ENCODE peak calls at places on chromosomes 4 and X, in four cellular contexts. F is T-helper 1 cell, T is nephron progenitor cell, D is NCI-H1105 treated with DMSO at 0.1 percent for 48 hours. C is an unnamed sample.

GRCh38 chrX:3371163-3371562 is 24.7 kb upstream of the MXRA5 start:
- DNase-seq in F (no peak), T (no peak), D (no peak), C (no peak)

GRCh38 chr4:140427919-140428471 is 547 bp upstream of the CLGN start:
- DNase-seq in F (no peak), T (no peak), D (no peak), C (no peak)

GRCh38 chr4:139167774-139168444 is 9.1 kb downstream of the ELF2 start:
- DNase-seq in F (no peak), T (no peak), D (no peak), C (no peak)

GRCh38 chr4:44279469-44279868 is 169.1 kb downstream of the KCTD8 start:
- DNase-seq in F (no peak), T (no peak), D (no peak), C (no peak)

GRCh38 chrX:122777766-122778165 is 406.3 kb upstream of the GRIA3 start:
- DNase-seq in F (no peak), T (no peak), D (no peak), C (no peak)

GRCh38 chr4:108917255-108917654 is 154.4 kb upstream of the ETNPPL start:
- DNase-seq in F (no peak), T (no peak), D (no peak), C (no peak)

GRCh38 chr4:138235419-138235952 is 6.7 kb downstream of the SLC7A11 start:
- DNase-seq in F (no peak), T (no peak), D (no peak), C (no peak)

GRCh38 chrX:7108995-7109634 is 38.4 kb upstream of the STS start:
- DNase-seq in F (no peak), T (peak), D (no peak), C (no peak)

GRCh38 chrX:148422531-148422930 is 77.9 kb upstream of the AFF2 start:
- DNase-seq in F (no peak), T (no peak), D (no peak), C (no peak)

GRCh38 chr4:85825937-85826678 is 351.2 kb downstream of the ARHGAP24 start:
- DNase-seq in F (no peak), T (peak), D (peak), C (peak)

GRCh38 chr4:80202784-80203553 is 5.7 kb downstream of the PRDM8 start:
- DNase-seq in F (peak), T (peak), D (peak), C (no peak)